ENCODE peak calls at places on chromosomes 5 and 9, in eight cellular contexts. V is activated B cell treated with CpG ODN at 0.5 μM for 24 hours; Y is CD8-positive, alpha-beta T cell; O is heart left ventricle; C is lower lobe of right lung; T is progenitor cell of endocrine pancreas; Q is upper lobe of right lung; K is AG04450. D is an unnamed sample.
A peak's percentile ranks its signal among the peaks of the same experiment; 100 is the strongest.

GRCh38 chr5:133354323-133355161 is 257.8 kb downstream of the FSTL4 start:
- DNase-seq in O (no peak), Q (no peak), V (no peak), Y (no peak), K (no peak), C (no peak), T (no peak), D (no peak)

GRCh38 chr5:73722224-73722623 is 96.2 kb downstream of the ARHGEF28 start:
- DNase-seq in Y (no peak), K (peak; percentile 33), T (no peak), O (no peak), C (no peak), V (no peak), Q (no peak), D (peak; percentile 39)

GRCh38 chr9:121743441-121744001 is 92.1 kb downstream of the DAB2IP start:
- DNase-seq in O (peak; percentile 90), Q (peak; percentile 91), T (peak; percentile 70), K (peak; percentile 55), Y (no peak), C (peak; percentile 87), V (no peak), D (peak; percentile 85)

GRCh38 chr5:141149812-141150211 is at the start of gene PCDHB6:
- DNase-seq in O (no peak), Y (no peak), C (no peak), V (no peak), K (no peak), T (no peak), Q (no peak), D (peak; percentile 3)

GRCh38 chr5:94433393-94434149 is 184.8 kb downstream of the KIAA0825 start:
- DNase-seq in K (peak; percentile 10), O (peak; percentile 38), T (no peak), Y (no peak), V (no peak), C (no peak), Q (no peak), D (peak; percentile 93)

GRCh38 chr9:34591091-34591910 is 1.8 kb upstream of the CNTFR start:
- DNase-seq in K (peak; percentile 32), Q (peak; percentile 92), C (peak; percentile 90), T (peak; percentile 85), V (peak; percentile 82), Y (peak; percentile 68), O (peak; percentile 86), D (peak; percentile 83)

GRCh38 chr9:78973906-78974305 is 597.9 kb upstream of the TLE4 start:
- DNase-seq in C (no peak), K (peak; percentile 2), T (no peak), Y (no peak), Q (no peak), V (no peak), O (no peak), D (peak; percentile 34)

GRCh38 chr5:18395126-18396110 is 761.2 kb downstream of the TAF11L14 start:
- DNase-seq in O (no peak), V (no peak), K (no peak), Q (no peak), Y (no peak), T (no peak), C (no peak), D (no peak)

GRCh38 chr5:178187014-178187413 is at the start of gene GMCL2:
- DNase-seq in V (no peak), K (no peak), T (no peak), Y (no peak), O (no peak), C (no peak), Q (no peak), D (no peak)

GRCh38 chr9:35547889-35548418 is 57.1 kb upstream of the TESK1 start:
- DNase-seq in Q (no peak), O (no peak), C (no peak), T (no peak), K (no peak), Y (no peak), V (no peak), D (no peak)

GRCh38 chr5:170846416-170846815 is 15.4 kb upstream of the RANBP17 start:
- DNase-seq in O (no peak), T (no peak), K (no peak), C (no peak), Q (no peak), Y (no peak), V (no peak), D (peak; percentile 62)

GRCh38 chr9:89247431-89248370 is 63.3 kb upstream of the CKS2 start:
- DNase-seq in C (no peak), O (no peak), T (no peak), Q (no peak), Y (no peak), K (no peak), V (no peak), D (peak; percentile 56)

GRCh38 chr5:65020492-65020891 is 251.8 kb downstream of the CWC27 start:
- DNase-seq in V (no peak), C (no peak), O (no peak), Y (no peak), Q (no peak), T (no peak), K (no peak), D (peak; percentile 31)

GRCh38 chr9:117325110-117325788 is 89.6 kb downstream of the ASTN2 start:
- DNase-seq in T (no peak), V (no peak), C (no peak), Y (no peak), K (no peak), Q (no peak), O (no peak), D (no peak)

GRCh38 chr9:20023237-20023928 is 234.5 kb upstream of the SLC24A2 start:
- DNase-seq in T (no peak), Q (no peak), C (no peak), V (no peak), Y (no peak), O (no peak), K (no peak), D (no peak)

GRCh38 chr5:118891252-118891651 is 97.1 kb downstream of the DTWD2 start:
- DNase-seq in K (no peak), T (no peak), Y (no peak), V (no peak), O (no peak), C (no peak), Q (no peak), D (no peak)

GRCh38 chr5:522899-523657 is 1.2 kb downstream of the SLC9A3 start:
- DNase-seq in T (no peak), V (no peak), Y (no peak), C (no peak), Q (no peak), O (no peak), K (no peak), D (no peak)
- TF ChIP-seq CTCF in T (no peak), V (no peak), Y (no peak), C (no peak), Q (no peak), O (no peak), K (no peak), D (no peak)

DNA sequence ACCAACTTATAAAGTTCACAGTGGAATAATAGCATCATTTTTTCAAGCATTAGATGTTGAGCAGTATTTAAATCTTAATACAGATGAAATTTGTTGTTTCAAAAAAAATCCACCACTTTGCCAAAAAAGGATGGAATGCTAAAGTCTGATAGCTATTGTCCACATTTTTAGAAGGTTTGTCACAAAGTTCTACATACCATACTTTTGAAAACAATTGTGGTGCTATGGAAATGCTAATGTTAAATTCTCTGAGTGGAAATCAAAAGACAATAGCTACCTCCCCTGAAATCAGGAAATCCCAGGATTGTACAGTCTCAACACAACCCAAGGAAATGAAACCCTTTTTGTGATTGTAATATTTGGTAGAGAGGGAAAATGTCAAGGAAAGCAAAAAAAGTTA is 19.3 kb upstream of the GRAMD2B start:
- DNase-seq in K (no peak), C (no peak), O (no peak), T (no peak), Y (no peak), Q (no peak), V (no peak), D (peak; percentile 85)
- TF ChIP-seq CTCF in K (no peak), C (no peak), O (no peak), T (no peak), Y (no peak), Q (no peak), V (no peak), D (no peak)

DNA sequence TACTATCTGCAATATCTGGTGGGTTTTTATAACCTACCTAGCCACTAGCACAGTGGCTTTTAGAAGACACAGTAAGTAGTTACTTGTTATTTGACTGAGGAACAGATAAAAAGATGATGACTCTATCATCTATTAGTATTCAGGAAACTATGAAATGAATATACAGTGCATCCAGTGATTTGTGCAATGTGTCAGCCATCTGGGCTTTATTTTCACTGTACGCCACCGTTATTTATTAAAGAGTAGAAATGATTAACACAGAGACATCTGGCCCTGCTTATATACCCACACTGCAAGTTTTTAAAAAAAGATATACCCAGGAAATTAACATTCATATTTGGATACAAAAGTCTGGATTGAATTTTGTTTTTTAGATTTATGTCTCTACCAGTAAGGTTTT is 408.4 kb downstream of the PDE4D start:
- DNase-seq in C (no peak), Q (no peak), Y (no peak), K (no peak), O (no peak), T (no peak), V (no peak), D (no peak)
- TF ChIP-seq CTCF in C (no peak), Q (no peak), Y (no peak), K (no peak), O (no peak), T (no peak), V (no peak), D (no peak)

GRCh38 chr5:82104872-82105271 is 133.0 kb downstream of the ATG10 start:
- DNase-seq in K (no peak), O (no peak), Q (no peak), T (no peak), V (no peak), C (no peak), Y (no peak), D (no peak)

GRCh38 chr5:82106207-82106606 is 134.4 kb downstream of the ATG10 start:
- DNase-seq in V (no peak), C (no peak), Y (no peak), T (no peak), K (no peak), O (no peak), Q (no peak), D (peak; percentile 19)

GRCh38 chr5:82096249-82096648 is 124.4 kb downstream of the ATG10 start:
- DNase-seq in C (no peak), T (no peak), K (no peak), O (no peak), Y (no peak), V (no peak), Q (no peak), D (no peak)

GRCh38 chr5:82105457-82105856 is 133.6 kb downstream of the ATG10 start:
- DNase-seq in Y (no peak), Q (no peak), T (no peak), C (no peak), V (no peak), O (no peak), K (no peak), D (peak; percentile 29)

DNA sequence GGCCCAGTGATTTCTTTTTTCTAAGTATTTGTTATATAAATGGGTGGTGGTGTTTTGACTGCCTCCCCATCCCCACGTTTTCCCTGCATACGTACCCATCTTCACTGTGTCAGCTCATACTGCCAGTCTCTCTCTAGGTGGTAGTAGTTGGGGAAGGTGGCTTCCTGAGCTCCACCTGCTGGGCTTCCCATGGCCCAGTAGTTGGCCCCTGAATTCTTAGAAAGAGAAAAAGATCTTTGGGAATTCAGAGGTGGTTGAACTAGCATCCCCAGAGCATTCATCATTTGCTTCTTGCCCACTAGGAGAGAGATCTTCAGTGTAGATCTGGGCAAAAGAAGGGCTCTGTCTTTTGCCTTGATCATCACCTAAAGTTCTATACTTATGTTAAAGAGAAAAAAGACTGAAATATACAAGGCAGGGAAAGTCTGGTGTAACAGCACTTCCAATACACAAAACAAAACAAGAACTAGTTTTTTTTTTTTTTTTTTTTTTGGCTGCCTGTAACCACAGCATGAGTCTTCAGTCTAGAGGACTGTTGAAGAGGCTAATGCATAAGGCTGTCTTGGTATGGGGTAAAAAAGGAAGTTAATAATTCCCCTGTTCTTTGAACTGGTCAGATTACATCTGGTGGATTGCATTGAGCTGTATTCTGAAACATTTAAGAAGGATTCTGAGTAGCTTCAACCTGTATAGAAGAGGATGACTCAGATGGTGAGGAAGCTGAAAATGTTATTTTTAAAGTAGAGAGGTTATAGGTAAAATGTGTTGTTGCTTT is 128.7 kb downstream of the ATG10 start:
- DNase-seq in V (no peak), T (no peak), Q (no peak), Y (no peak), C (no peak), K (peak; percentile 15), O (no peak), D (peak; percentile 34)
- TF ChIP-seq CTCF in V (no peak), T (no peak), Q (no peak), Y (no peak), C (no peak), K (no peak), O (no peak), D (no peak)

D was measured in cardiac fibroblast.